ENCODE peak calls at places on chromosomes 2 and 18, in seven cellular contexts. One of them, this sample, is unnamed. For H3K4me1, the result is how much of the 10 kb centered on the place peaks cover.

GRCh38 chr18:58848685-58849084 is 16.0 kb upstream of the ZNF532 start:
- DNase-seq in tibial artery: no peak
- DNase-seq in heart right ventricle: no peak
- DNase-seq in mesendoderm: peak
- DNase-seq in psoas muscle: no peak
- DNase-seq in K562: no peak
- DNase-seq in adrenal gland: no peak
- DNase-seq in this sample: peak

GRCh38 chr2:172878260-172878659 is 142.6 kb downstream of the RAPGEF4 start:
- DNase-seq in tibial artery: no peak
- DNase-seq in heart right ventricle: no peak
- DNase-seq in mesendoderm: no peak
- DNase-seq in psoas muscle: no peak
- DNase-seq in K562: no peak
- DNase-seq in adrenal gland: no peak
- DNase-seq in this sample: no peak

GRCh38 chr2:47230418-47230817 is 75.3 kb upstream of the STPG4 start:
- DNase-seq in tibial artery: peak
- DNase-seq in heart right ventricle: peak
- DNase-seq in mesendoderm: no peak
- DNase-seq in psoas muscle: peak
- DNase-seq in K562: no peak
- DNase-seq in adrenal gland: peak
- DNase-seq in this sample: no peak

GRCh38 chr2:198873771-198874501 is 583.8 kb downstream of the SATB2 start:
- DNase-seq in tibial artery: no peak
- DNase-seq in heart right ventricle: no peak
- DNase-seq in mesendoderm: no peak
- DNase-seq in psoas muscle: no peak
- DNase-seq in K562: no peak
- DNase-seq in adrenal gland: no peak
- DNase-seq in this sample: no peak

GRCh38 chr18:74898965-74899364 is 301.3 kb downstream of the ZNF407 start:
- DNase-seq in tibial artery: no peak
- DNase-seq in heart right ventricle: no peak
- DNase-seq in mesendoderm: no peak
- DNase-seq in psoas muscle: no peak
- DNase-seq in K562: no peak
- DNase-seq in adrenal gland: no peak
- DNase-seq in this sample: no peak

GRCh38 chr18:49015886-49016647 is 65.3 kb upstream of the SMAD7 start:
- DNase-seq in tibial artery: no peak
- DNase-seq in heart right ventricle: no peak
- DNase-seq in mesendoderm: no peak
- DNase-seq in psoas muscle: no peak
- DNase-seq in K562: no peak
- DNase-seq in adrenal gland: peak
- DNase-seq in this sample: no peak

GRCh38 chr2:61011649-61012048 is 5.9 kb upstream of the PEX13 start:
- DNase-seq in tibial artery: peak
- DNase-seq in heart right ventricle: no peak
- DNase-seq in mesendoderm: no peak
- DNase-seq in psoas muscle: no peak
- DNase-seq in K562: no peak
- DNase-seq in adrenal gland: no peak
- DNase-seq in this sample: no peak

GRCh38 chr2:68646303-68646702 is 2.9 kb downstream of the PROKR1 start:
- DNase-seq in tibial artery: no peak
- DNase-seq in heart right ventricle: no peak
- DNase-seq in mesendoderm: peak
- DNase-seq in psoas muscle: no peak
- DNase-seq in K562: no peak
- DNase-seq in adrenal gland: no peak
- DNase-seq in this sample: no peak

GRCh38 chr2:239269173-239269865 is 131.5 kb downstream of the HDAC4 start:
- DNase-seq in tibial artery: no peak
- DNase-seq in heart right ventricle: no peak
- DNase-seq in mesendoderm: no peak
- DNase-seq in psoas muscle: no peak
- DNase-seq in K562: no peak
- DNase-seq in adrenal gland: no peak
- DNase-seq in this sample: no peak

GRCh38 chr2:119402645-119403560 is 28.8 kb upstream of the TMEM37 start:
- DNase-seq in tibial artery: no peak
- DNase-seq in heart right ventricle: no peak
- DNase-seq in mesendoderm: no peak
- DNase-seq in psoas muscle: no peak
- DNase-seq in K562: no peak
- DNase-seq in adrenal gland: no peak
- DNase-seq in this sample: no peak

GRCh38 chr2:37085731-37086147 is 1.4 kb downstream of the GPATCH11 start:
- DNase-seq in tibial artery: no peak
- DNase-seq in heart right ventricle: no peak
- DNase-seq in mesendoderm: peak
- DNase-seq in psoas muscle: no peak
- DNase-seq in K562: peak
- DNase-seq in adrenal gland: no peak
- DNase-seq in this sample: peak

GRCh38 chr2:62303818-62304217 is 107.9 kb downstream of the B3GNT2 start:
- DNase-seq in tibial artery: no peak
- DNase-seq in heart right ventricle: no peak
- DNase-seq in mesendoderm: no peak
- DNase-seq in psoas muscle: no peak
- DNase-seq in K562: no peak
- DNase-seq in adrenal gland: no peak
- DNase-seq in this sample: no peak

GRCh38 chr18:7002107-7002506 is 115.5 kb downstream of the LAMA1 start:
- DNase-seq in tibial artery: no peak
- DNase-seq in heart right ventricle: no peak
- DNase-seq in mesendoderm: peak
- DNase-seq in psoas muscle: no peak
- DNase-seq in K562: no peak
- DNase-seq in adrenal gland: no peak
- DNase-seq in this sample: no peak

GRCh38 chr2:1979101-1979500 is 234.8 kb upstream of the PXDN start:
- DNase-seq in tibial artery: no peak
- DNase-seq in heart right ventricle: no peak
- DNase-seq in mesendoderm: no peak
- DNase-seq in psoas muscle: no peak
- DNase-seq in K562: no peak
- DNase-seq in adrenal gland: no peak
- DNase-seq in this sample: no peak

GRCh38 chr2:38554973-38555595 is 47.6 kb downstream of the HNRNPLL start:
- DNase-seq in tibial artery: no peak
- DNase-seq in heart right ventricle: no peak
- DNase-seq in mesendoderm: peak
- DNase-seq in psoas muscle: no peak
- DNase-seq in K562: peak
- DNase-seq in adrenal gland: no peak
- DNase-seq in this sample: peak

GRCh38 chr18:62844850-62845643 is 129.7 kb downstream of the PHLPP1 start:
- DNase-seq in tibial artery: no peak
- DNase-seq in heart right ventricle: no peak
- DNase-seq in mesendoderm: peak
- DNase-seq in psoas muscle: no peak
- DNase-seq in K562: no peak
- DNase-seq in adrenal gland: no peak
- DNase-seq in this sample: no peak

GRCh38 chr2:197165020-197165419 is 145.6 kb downstream of the ANKRD44 start:
- DNase-seq in tibial artery: no peak
- DNase-seq in heart right ventricle: no peak
- DNase-seq in mesendoderm: no peak
- DNase-seq in psoas muscle: no peak
- DNase-seq in K562: no peak
- DNase-seq in adrenal gland: no peak
- DNase-seq in this sample: no peak

GRCh38 chr2:197167608-197168287 is 142.8 kb downstream of the ANKRD44 start:
- DNase-seq in tibial artery: no peak
- DNase-seq in heart right ventricle: no peak
- DNase-seq in mesendoderm: no peak
- DNase-seq in psoas muscle: no peak
- DNase-seq in K562: no peak
- DNase-seq in adrenal gland: peak
- DNase-seq in this sample: no peak

GRCh38 chr2:197170137-197170682 is 140.4 kb downstream of the ANKRD44 start:
- DNase-seq in tibial artery: no peak
- DNase-seq in heart right ventricle: no peak
- DNase-seq in mesendoderm: no peak
- DNase-seq in psoas muscle: no peak
- DNase-seq in K562: no peak
- DNase-seq in adrenal gland: no peak
- DNase-seq in this sample: no peak

GRCh38 chr2:197171582-197171981 is 139.0 kb downstream of the ANKRD44 start:
- DNase-seq in tibial artery: no peak
- DNase-seq in heart right ventricle: no peak
- DNase-seq in mesendoderm: no peak
- DNase-seq in psoas muscle: no peak
- DNase-seq in K562: no peak
- DNase-seq in adrenal gland: no peak
- DNase-seq in this sample: no peak

DNA sequence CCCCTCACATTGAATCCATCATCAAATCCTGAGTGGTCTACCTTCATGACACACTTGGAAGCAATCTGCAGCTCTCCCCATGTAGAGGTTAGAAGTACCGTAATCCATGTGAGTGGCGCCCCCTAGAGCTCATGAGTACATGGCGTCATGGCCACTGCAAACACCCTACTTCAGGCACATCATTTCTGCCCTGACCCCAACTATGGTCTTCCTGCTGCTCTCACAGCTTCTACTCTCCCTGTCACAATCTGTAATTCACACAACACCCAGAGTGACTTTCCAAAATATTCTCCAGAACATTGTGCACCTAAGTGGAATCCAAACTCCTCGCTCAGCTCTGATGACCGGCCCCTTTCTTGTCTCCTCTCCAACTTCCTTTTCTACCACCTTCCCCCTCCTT is 141.9 kb downstream of the ANKRD44 start:
- DNase-seq in tibial artery: peak
- DNase-seq in heart right ventricle: peak
- DNase-seq in mesendoderm: peak
- DNase-seq in psoas muscle: peak
- DNase-seq in K562: peak
- DNase-seq in adrenal gland: peak
- DNase-seq in this sample: peak
- H3K27ac ChIP-seq in tibial artery: no peak
- H3K27ac ChIP-seq in heart right ventricle: no peak
- H3K27ac ChIP-seq in mesendoderm: no peak
- H3K27ac ChIP-seq in psoas muscle: no peak
- H3K27ac ChIP-seq in K562: no peak
- H3K27ac ChIP-seq in adrenal gland: no peak
- H3K27ac ChIP-seq in this sample: no peak

DNA sequence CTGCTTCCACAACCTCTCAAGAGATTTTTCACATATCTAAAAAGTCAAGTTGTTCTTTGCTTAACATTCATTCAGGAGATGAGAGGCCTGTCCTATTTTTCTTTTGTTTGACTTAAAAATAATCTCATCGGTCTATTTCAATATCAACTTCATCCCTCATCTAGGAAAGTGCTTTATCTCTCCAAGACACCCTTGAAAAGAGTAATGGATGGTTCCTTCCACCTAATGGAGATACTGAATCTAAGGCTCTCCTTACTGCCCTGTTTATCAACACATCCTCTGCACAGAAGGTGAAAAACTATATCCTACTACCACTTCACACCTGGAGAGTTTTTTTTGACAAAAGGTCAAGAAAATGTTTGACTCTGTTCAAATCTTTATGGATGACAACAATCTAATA is 2.4 kb downstream of the NFE2L2 start:
- DNase-seq in tibial artery: no peak
- DNase-seq in heart right ventricle: no peak
- DNase-seq in mesendoderm: no peak
- DNase-seq in psoas muscle: no peak
- DNase-seq in K562: no peak
- DNase-seq in adrenal gland: no peak
- DNase-seq in this sample: peak
- H3K4me3 ChIP-seq in tibial artery: peak
- H3K4me3 ChIP-seq in heart right ventricle: peak
- H3K4me3 ChIP-seq in mesendoderm: no peak
- H3K4me3 ChIP-seq in psoas muscle: peak
- H3K4me3 ChIP-seq in K562: peak
- H3K4me3 ChIP-seq in adrenal gland: no peak
- H3K4me3 ChIP-seq in this sample: peak

GRCh38 chr2:204293884-204294535 is 251.3 kb upstream of the PARD3B start:
- DNase-seq in tibial artery: no peak
- DNase-seq in heart right ventricle: no peak
- DNase-seq in mesendoderm: no peak
- DNase-seq in psoas muscle: no peak
- DNase-seq in K562: no peak
- DNase-seq in adrenal gland: no peak
- DNase-seq in this sample: no peak
- H3K4me1 ChIP-seq in tibial artery: under half
- H3K4me1 ChIP-seq in heart right ventricle: under half
- H3K4me1 ChIP-seq in mesendoderm: under half
- H3K4me1 ChIP-seq in psoas muscle: under half
- H3K4me1 ChIP-seq in K562: under half
- H3K4me1 ChIP-seq in adrenal gland: under half
- H3K4me1 ChIP-seq in this sample: under half

DNA sequence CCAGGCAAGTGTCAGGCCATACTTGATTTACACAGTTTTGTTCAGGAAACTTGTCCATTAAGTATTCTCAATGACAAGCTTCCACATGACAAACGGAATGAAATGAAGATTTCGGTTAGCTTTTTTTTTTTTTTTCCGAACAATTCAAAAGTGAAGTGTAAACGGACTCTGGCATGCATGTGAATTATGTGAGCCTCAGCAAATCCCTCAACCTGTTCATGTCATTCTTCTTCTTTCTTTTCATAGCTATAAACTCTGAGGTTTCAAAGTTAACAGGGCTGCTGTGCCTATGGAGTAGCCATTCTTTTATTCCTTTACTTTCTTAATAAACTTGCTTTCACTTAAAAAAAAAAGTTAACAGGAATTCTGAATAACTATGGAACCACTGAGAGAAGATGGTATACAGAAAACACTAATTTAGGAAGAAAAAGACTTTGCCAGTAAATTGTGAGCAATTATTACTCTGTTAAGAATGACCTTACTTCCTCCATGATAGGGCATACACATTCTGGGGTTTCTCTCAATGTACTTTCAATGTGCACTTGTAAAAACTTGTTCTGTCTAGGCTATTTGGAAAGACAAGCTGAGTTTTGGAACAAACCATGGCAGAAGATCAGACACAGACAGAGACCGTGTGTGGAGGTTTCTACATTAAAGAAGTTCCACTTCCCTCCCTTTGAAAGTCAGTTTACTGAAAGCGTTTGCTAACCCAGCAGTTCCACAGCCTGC is 110.2 kb downstream of the NOL10 start:
- DNase-seq in tibial artery: no peak
- DNase-seq in heart right ventricle: no peak
- DNase-seq in mesendoderm: no peak
- DNase-seq in psoas muscle: no peak
- DNase-seq in K562: no peak
- DNase-seq in adrenal gland: no peak
- DNase-seq in this sample: no peak
- H3K27ac ChIP-seq in tibial artery: no peak
- H3K27ac ChIP-seq in heart right ventricle: no peak
- H3K27ac ChIP-seq in mesendoderm: no peak
- H3K27ac ChIP-seq in psoas muscle: no peak
- H3K27ac ChIP-seq in K562: no peak
- H3K27ac ChIP-seq in adrenal gland: no peak
- H3K27ac ChIP-seq in this sample: no peak